ENCODE peak calls at places on chromosomes 16 and 17, in four cellular contexts. Q is K562, C is HCT116, U is HepG2. J is an unnamed sample.
A peak's percentile ranks its signal among the peaks of the same experiment; 100 is the strongest.

GRCh38 chr17:55265434-55266021 is 768 bp downstream of the HLF start:
- DNase-seq in Q (peak; percentile 14), C (no peak), U (no peak), J (peak; percentile 82)

GRCh38 chr17:57649731-57650484 is 95.2 kb downstream of the CCDC182 start:
- DNase-seq in U (no peak), C (no peak), Q (no peak), J (no peak)

GRCh38 chr16:19135896-19136438 is 22.2 kb downstream of the ITPRIPL2 start:
- DNase-seq in Q (peak; percentile 67), U (no peak), C (no peak), J (no peak)

GRCh38 chr17:75504347-75505151 is 10.8 kb downstream of the CASKIN2 start:
- DNase-seq in U (peak; percentile 51), Q (peak; percentile 79), C (no peak), J (peak; percentile 86)

GRCh38 chr17:36617773-36618172 is 16.4 kb downstream of the MRM1 start:
- DNase-seq in U (no peak), C (no peak), Q (no peak), J (no peak)

GRCh38 chr17:66803474-66803951 is 31.4 kb upstream of the CACNG5 start:
- DNase-seq in C (no peak), Q (no peak), U (no peak), J (no peak)

GRCh38 chr17:70476368-70476767 is 307.0 kb downstream of the KCNJ2 start:
- DNase-seq in C (no peak), U (no peak), Q (no peak), J (no peak)

GRCh38 chr16:608019-608418 is 18.2 kb downstream of the RAB40C start:
- DNase-seq in C (no peak), U (no peak), Q (no peak), J (no peak)

GRCh38 chr17:82737981-82738877 is 2.8 kb downstream of the FN3K start:
- DNase-seq in Q (peak; percentile 52), U (peak; percentile 98), C (no peak), J (no peak)

GRCh38 chr17:79778504-79779087 is 648 bp downstream of the CBX2 start:
- DNase-seq in U (no peak), C (no peak), Q (peak; percentile 42), J (peak; percentile 87)

GRCh38 chr16:61617214-61617783 is 418.9 kb downstream of the CDH8 start:
- DNase-seq in U (no peak), C (no peak), Q (no peak), J (no peak)

GRCh38 chr17:8806206-8807069 is 7.3 kb upstream of the MFSD6L start:
- DNase-seq in Q (no peak), U (no peak), C (no peak), J (no peak)

DNA sequence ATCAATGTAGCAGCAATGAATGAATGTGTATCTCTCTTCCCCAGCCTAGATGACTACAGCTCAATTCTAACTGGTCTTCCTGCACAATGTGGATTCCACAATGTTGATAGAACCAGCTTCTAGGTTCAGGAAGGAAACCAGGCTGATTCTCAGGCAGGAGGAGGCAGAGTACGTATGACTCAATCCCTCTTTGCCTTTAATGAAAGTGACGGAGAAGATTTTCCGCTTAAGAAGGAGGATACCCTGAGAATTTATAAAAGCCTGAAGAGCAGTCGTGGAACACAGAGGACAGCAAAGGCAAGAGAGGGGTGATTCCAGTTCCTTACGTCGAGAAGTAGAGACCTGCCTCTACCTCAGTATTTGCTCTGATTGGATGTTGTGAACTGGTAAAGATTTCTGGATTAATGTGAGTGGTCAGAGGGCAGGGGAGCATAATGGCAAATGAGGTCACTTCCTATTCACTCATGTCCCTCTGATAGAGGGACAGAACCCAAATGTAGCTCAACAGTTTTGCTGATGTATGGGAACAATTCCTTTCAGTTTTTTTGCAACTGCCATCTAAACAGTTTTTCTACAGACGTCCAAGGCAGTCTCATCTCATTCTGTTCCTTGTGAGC is 15.0 kb upstream of the SLC16A11 start:
- DNase-seq in C (no peak), U (no peak), Q (no peak), J (no peak)
- TF ChIP-seq ELF1 in C (no peak), U (no peak), Q (no peak), J (no peak)

GRCh38 chr17:44916059-44916780 is 920 bp upstream of the GFAP start:
- DNase-seq in Q (no peak), C (no peak), U (peak; percentile 79), J (peak; percentile 26)
- TF ChIP-seq ELF1 in Q (no peak), C (no peak), U (no peak), J (no peak)

DNA sequence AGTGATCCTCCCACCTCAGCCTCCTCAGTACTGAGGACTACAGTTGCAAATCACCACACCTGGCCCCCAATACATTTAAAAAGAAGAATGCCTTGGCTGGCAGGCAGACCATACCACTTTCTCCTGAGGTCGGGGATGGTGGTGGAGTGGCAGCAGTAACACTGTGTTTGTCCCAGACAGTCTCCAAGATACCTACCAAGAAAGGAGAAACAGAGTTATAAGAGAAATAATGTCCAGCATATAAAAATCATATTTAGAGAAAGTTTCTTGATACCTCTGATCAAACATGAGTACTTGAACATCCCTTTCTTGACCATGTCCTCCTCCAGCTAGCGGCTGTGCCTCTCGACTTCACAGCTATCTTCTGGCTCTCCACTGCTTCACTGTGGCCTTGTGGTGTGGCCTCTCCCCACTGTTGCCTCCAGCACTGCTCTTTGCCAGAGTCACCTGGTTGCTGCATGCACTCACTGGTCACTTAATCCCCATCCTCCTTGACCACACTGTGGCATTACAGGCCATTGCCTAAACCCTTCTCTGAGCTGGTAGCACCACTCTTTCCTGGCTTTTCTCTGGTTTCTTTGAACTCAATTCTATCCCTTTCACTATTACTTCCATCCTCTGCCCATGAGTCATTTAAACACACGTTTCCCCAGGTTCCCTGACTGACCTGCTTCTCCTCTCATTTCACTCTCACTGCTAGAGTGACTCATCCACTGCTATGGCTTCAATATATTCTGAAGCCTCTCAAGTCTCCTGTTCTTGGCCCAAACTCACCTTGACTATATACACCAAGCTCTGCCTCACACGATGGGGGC is 45.2 kb downstream of the XPO6 start:
- DNase-seq in Q (no peak), U (peak; percentile 52), C (peak; percentile 13), J (no peak)
- TF ChIP-seq ELF1 in Q (no peak), U (no peak), C (no peak), J (no peak)

GRCh38 chr17:32567511-32567910 is 80.7 kb downstream of the CDK5R1 start:
- DNase-seq in Q (no peak), U (no peak), C (no peak), J (no peak)
- TF ChIP-seq ELF1 in Q (no peak), U (no peak), C (no peak), J (no peak)

DNA sequence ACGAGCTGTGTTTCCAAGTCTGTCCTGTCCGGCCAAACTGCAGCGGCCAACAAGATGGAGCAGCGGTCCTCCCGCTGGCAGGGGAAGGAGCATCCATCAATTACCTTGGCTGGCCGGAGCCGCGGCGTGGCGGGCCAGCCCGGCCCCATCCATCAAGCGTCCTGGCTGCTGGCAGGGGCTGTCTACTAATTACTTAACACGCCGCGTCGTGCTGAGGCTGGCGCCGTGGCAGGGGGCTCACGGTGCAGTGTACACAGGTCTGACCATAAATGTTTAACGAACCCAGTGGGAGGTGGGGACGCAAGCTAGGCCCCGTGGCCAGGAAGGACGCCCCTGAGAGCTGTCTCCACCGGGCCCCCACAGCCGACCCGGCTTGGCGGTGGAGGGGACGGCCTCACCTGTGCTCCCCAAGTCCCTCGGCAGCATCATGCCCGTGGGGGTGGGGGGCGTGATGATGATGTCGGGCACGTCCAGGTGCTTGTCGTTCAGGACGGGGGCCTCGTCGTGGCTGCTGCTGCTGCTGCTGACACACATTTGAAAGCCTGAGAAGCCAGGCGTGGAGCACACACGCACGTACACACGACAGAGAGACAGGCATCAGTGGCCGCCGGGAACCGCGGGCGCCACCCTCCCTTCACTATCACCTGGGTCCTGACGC is 21.1 kb upstream of the GINS2 start:
- DNase-seq in Q (no peak), C (no peak), U (no peak), J (no peak)
- TF ChIP-seq ELF1 in Q (no peak), C (no peak), U (no peak), J (no peak)

DNA sequence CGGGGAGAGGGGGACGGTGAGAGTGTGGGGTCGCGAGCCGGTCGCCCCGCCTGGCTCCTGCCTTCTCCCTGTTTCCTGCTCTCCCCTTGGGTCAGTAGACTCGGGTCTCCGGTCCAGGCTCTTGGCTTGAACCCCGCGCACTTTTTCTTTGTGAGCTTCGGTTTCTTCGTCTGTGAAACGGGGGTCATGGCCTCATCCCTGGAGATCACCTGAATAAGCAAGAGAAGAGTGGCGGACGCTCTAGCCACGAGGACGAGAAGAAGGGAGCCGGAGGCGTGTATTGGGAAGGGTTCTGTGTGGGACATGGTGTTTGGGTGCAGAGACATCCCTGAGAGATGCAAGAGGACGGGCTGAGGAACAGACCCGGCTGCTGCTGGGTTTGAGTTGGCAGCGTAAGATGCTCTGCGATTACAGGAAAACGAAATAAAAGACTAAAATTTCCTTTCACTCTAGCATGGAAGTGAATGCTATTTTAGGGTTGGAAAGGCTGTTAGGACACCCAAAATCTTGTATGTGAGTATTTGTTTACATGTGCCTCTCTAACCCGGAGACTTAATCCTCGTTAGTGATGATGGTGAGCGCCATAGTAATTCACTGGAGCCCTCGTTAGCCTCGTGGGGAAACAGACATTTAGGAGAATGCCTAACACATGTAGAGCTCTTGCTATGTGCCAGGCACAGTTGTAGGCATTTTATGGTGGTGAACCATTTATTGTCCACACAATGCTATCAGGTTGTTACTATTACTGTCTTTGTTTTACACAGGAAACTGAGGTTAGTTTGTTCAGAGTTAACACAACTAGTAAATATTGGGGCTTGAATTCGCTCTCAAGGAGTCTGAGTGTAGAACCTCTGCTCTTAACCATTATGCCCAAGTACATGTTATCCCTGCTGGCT is 646 bp downstream of the KIF22 start:
- DNase-seq in C (no peak), Q (no peak), U (no peak), J (peak; percentile 39)
- TF ChIP-seq ELF1 in C (no peak), Q (no peak), U (no peak), J (no peak)

GRCh38 chr16:47984669-47985068 is 171.1 kb downstream of the ABCC12 start:
- DNase-seq in U (no peak), Q (no peak), C (no peak), J (no peak)
- TF ChIP-seq ELF1 in U (no peak), Q (no peak), C (no peak), J (no peak)

DNA sequence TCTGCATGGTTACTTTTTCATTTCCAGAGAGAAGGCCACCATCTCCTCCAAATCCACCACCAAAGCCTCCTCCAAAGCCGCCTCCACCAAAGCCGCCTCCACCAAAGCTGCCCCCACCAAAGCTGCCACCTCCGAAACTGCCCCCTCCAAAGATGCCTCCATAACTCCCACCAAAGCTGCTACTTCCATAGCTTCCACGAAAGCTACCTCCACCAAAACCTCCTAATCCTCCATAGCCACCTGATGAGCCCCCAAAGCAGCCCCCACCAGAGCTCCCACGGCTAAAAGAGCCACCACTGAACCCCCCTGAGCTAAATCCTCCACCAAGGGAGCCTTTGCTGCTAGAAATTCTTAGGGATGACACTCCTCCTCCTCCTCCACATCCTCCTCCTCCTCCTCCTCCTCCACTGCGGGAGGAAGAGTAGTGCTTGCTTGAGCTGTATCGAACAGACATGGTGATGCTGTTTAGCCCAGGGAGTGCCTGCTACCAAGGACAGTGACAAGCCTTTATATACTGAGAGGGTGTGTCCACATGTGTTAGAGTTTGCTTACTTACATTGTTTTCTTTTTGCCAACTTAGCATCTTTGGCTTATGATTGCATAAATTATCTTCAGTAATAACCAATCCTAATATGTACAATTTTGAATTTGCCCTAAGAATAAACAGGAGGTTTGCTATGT is at the start of gene KRT10:
- DNase-seq in U (no peak), Q (no peak), C (no peak), J (no peak)
- TF ChIP-seq ELF1 in U (no peak), Q (no peak), C (no peak), J (no peak)